ENCODE peak calls at places on chromosomes 2 and 18, in seven cellular contexts. One of them, this sample, is unnamed.

GRCh38 chr18:73842795-73843394 is 304.7 kb downstream of the FBXO15 start:
- DNase-seq in hippocampal formation: peak
- DNase-seq in AML-193: peak
- DNase-seq in mesendoderm: peak
- DNase-seq in neural progenitor cell: peak
- DNase-seq in caudate nucleus: peak
- DNase-seq in DMS79: no peak
- DNase-seq in this sample: peak

GRCh38 chr18:60554961-60555360 is 182.4 kb upstream of the MC4R start:
- DNase-seq in AML-193: no peak
- DNase-seq in mesendoderm: no peak
- DNase-seq in caudate nucleus: no peak
- DNase-seq in DMS79: no peak
- DNase-seq in neural progenitor cell: no peak
- DNase-seq in hippocampal formation: no peak
- DNase-seq in this sample: no peak

GRCh38 chr18:63312731-63313408 is 6.7 kb downstream of the BCL2 start:
- DNase-seq in AML-193: no peak
- DNase-seq in mesendoderm: no peak
- DNase-seq in hippocampal formation: no peak
- DNase-seq in DMS79: no peak
- DNase-seq in neural progenitor cell: no peak
- DNase-seq in caudate nucleus: no peak
- DNase-seq in this sample: no peak

GRCh38 chr2:64727843-64728463 is 74.2 kb upstream of the SERTAD2 start:
- DNase-seq in DMS79: no peak
- DNase-seq in caudate nucleus: no peak
- DNase-seq in neural progenitor cell: peak
- DNase-seq in AML-193: no peak
- DNase-seq in hippocampal formation: no peak
- DNase-seq in mesendoderm: peak
- DNase-seq in this sample: no peak

GRCh38 chr18:12005542-12006487 is 24.5 kb downstream of the IMPA2 start:
- DNase-seq in hippocampal formation: no peak
- DNase-seq in AML-193: no peak
- DNase-seq in mesendoderm: no peak
- DNase-seq in DMS79: no peak
- DNase-seq in neural progenitor cell: no peak
- DNase-seq in caudate nucleus: no peak
- DNase-seq in this sample: no peak

GRCh38 chr2:54429811-54430600 is 26.1 kb upstream of the SPTBN1 start:
- DNase-seq in DMS79: no peak
- DNase-seq in AML-193: peak
- DNase-seq in caudate nucleus: no peak
- DNase-seq in neural progenitor cell: no peak
- DNase-seq in mesendoderm: peak
- DNase-seq in hippocampal formation: no peak
- DNase-seq in this sample: peak

GRCh38 chr2:12870692-12871091 is 154.0 kb downstream of the TRIB2 start:
- DNase-seq in caudate nucleus: no peak
- DNase-seq in AML-193: no peak
- DNase-seq in neural progenitor cell: no peak
- DNase-seq in hippocampal formation: no peak
- DNase-seq in DMS79: no peak
- DNase-seq in mesendoderm: no peak
- DNase-seq in this sample: no peak

GRCh38 chr2:101771226-101771906 is 73.9 kb downstream of the MAP4K4 start:
- DNase-seq in mesendoderm: no peak
- DNase-seq in AML-193: no peak
- DNase-seq in neural progenitor cell: no peak
- DNase-seq in hippocampal formation: no peak
- DNase-seq in caudate nucleus: no peak
- DNase-seq in DMS79: no peak
- DNase-seq in this sample: no peak

GRCh38 chr2:219565130-219566080 is 5.9 kb downstream of the OBSL1 start:
- DNase-seq in hippocampal formation: no peak
- DNase-seq in AML-193: no peak
- DNase-seq in DMS79: no peak
- DNase-seq in neural progenitor cell: no peak
- DNase-seq in caudate nucleus: no peak
- DNase-seq in mesendoderm: peak
- DNase-seq in this sample: no peak

GRCh38 chr18:49112664-49113063 is 161.9 kb upstream of the SMAD7 start:
- DNase-seq in neural progenitor cell: no peak
- DNase-seq in DMS79: no peak
- DNase-seq in mesendoderm: no peak
- DNase-seq in AML-193: no peak
- DNase-seq in caudate nucleus: no peak
- DNase-seq in hippocampal formation: no peak
- DNase-seq in this sample: no peak

This sample was measured in KBM-7.